ENCODE peak calls at places on chromosomes 12 and 14, in nine cellular contexts. F is AG04450, L is lower lobe of right lung, Q is GM20000, B is transverse colon, Y is omental fat pad, C is cardiac muscle cell, K is sigmoid colon, N is stomach. H is an unnamed sample.

GRCh38 chr12:1859643-1860042 is 39.3 kb downstream of the LRTM2 start:
- DNase-seq in Y (no peak), K (no peak), F (no peak), Q (no peak), L (no peak), C (no peak), N (no peak), B (no peak), H (no peak)

GRCh38 chr14:29838752-29839151 is 88.9 kb downstream of the PRKD1 start:
- DNase-seq in K (no peak), F (no peak), B (no peak), N (no peak), L (no peak), Q (no peak), Y (no peak), C (no peak), H (no peak)

GRCh38 chr12:59425798-59426197 is 170.0 kb upstream of the SLC16A7 start:
- DNase-seq in N (no peak), K (no peak), Y (no peak), C (no peak), L (no peak), B (no peak), F (no peak), Q (no peak), H (no peak)

GRCh38 chr14:25095784-25096390 is 45.9 kb upstream of the STXBP6 start:
- DNase-seq in N (no peak), L (no peak), C (no peak), Y (no peak), B (peak; percentile 30), F (no peak), K (no peak), Q (no peak), H (no peak)

GRCh38 chr14:23559010-23559920 is 3.2 kb downstream of the THTPA start:
- DNase-seq in C (peak; percentile 69), Q (peak; percentile 60), B (peak; percentile 39), L (peak; percentile 74), F (peak; percentile 27), N (peak; percentile 59), Y (peak; percentile 51), K (no peak), H (peak; percentile 63)

GRCh38 chr14:73783107-73783727 is 68.4 kb upstream of the PTGR2 start:
- DNase-seq in K (peak; percentile 64), F (no peak), C (peak; percentile 87), L (no peak), N (no peak), Y (no peak), Q (no peak), B (no peak), H (no peak)

GRCh38 chr12:76018111-76018510 is 13.5 kb downstream of the PHLDA1 start:
- DNase-seq in Y (no peak), L (no peak), K (no peak), N (no peak), B (no peak), Q (no peak), F (no peak), C (peak; percentile 93), H (no peak)

GRCh38 chr12:14367097-14367661 is 1.7 kb downstream of the ATF7IP start:
- DNase-seq in B (no peak), Q (peak; percentile 58), N (no peak), C (peak; percentile 10), K (no peak), Y (no peak), L (no peak), F (no peak), H (peak; percentile 59)

GRCh38 chr12:104680506-104680905 is 223.8 kb downstream of the CHST11 start:
- DNase-seq in Y (no peak), L (no peak), F (no peak), K (no peak), C (no peak), Q (no peak), B (no peak), N (no peak), H (no peak)

GRCh38 chr12:38875571-38876228 is 29.7 kb downstream of the CPNE8 start:
- DNase-seq in F (no peak), K (no peak), C (no peak), Y (no peak), B (no peak), Q (no peak), L (no peak), N (no peak), H (no peak)

GRCh38 chr12:27140478-27140969 is 58.1 kb upstream of the C12orf71 start:
- DNase-seq in N (no peak), K (no peak), Q (no peak), F (no peak), L (no peak), B (no peak), C (no peak), Y (no peak), H (no peak)

GRCh38 chr14:22898302-22898894 is 15.4 kb downstream of the REM2 start:
- DNase-seq in F (peak; percentile 38), K (no peak), C (no peak), B (no peak), L (no peak), N (no peak), Y (no peak), Q (no peak), H (no peak)

GRCh38 chr12:106282457-106283097 is 20.0 kb upstream of the TCP11L2 start:
- DNase-seq in B (peak; percentile 57), L (peak; percentile 63), N (peak; percentile 62), F (no peak), Q (peak; percentile 61), K (peak; percentile 67), C (peak; percentile 59), Y (no peak), H (peak; percentile 53)

GRCh38 chr12:2057041-2057792 is 4.4 kb downstream of the CACNA1C start:
- DNase-seq in F (no peak), C (peak; percentile 90), K (peak; percentile 90), N (peak; percentile 60), B (peak; percentile 70), Y (no peak), L (peak; percentile 57), Q (peak; percentile 55), H (peak; percentile 54)

GRCh38 chr14:96085369-96085768 is 46.2 kb downstream of the C14orf132 start:
- DNase-seq in F (no peak), L (no peak), N (no peak), K (peak; percentile 13), C (no peak), B (no peak), Y (no peak), Q (no peak), H (no peak)

GRCh38 chr14:34593740-34594375 is 36.1 kb downstream of the SNX6 start:
- DNase-seq in F (no peak), L (no peak), Q (no peak), C (no peak), K (no peak), Y (no peak), B (no peak), N (no peak), H (no peak)

GRCh38 chr12:106205208-106206069 is 42.4 kb downstream of the CKAP4 start:
- DNase-seq in N (no peak), C (no peak), L (no peak), K (no peak), Y (no peak), F (no peak), Q (no peak), B (no peak), H (no peak)

GRCh38 chr12:117854339-117855012 is 114.3 kb downstream of the KSR2 start:
- DNase-seq in N (peak; percentile 62), C (peak; percentile 63), F (no peak), B (peak; percentile 51), Q (peak; percentile 49), Y (no peak), K (no peak), L (no peak), H (peak; percentile 67)

GRCh38 chr12:41943671-41944070 is 201.0 kb downstream of the GXYLT1 start:
- DNase-seq in Q (no peak), K (no peak), Y (no peak), N (peak; percentile 80), L (no peak), B (no peak), C (no peak), F (no peak), H (no peak)

DNA sequence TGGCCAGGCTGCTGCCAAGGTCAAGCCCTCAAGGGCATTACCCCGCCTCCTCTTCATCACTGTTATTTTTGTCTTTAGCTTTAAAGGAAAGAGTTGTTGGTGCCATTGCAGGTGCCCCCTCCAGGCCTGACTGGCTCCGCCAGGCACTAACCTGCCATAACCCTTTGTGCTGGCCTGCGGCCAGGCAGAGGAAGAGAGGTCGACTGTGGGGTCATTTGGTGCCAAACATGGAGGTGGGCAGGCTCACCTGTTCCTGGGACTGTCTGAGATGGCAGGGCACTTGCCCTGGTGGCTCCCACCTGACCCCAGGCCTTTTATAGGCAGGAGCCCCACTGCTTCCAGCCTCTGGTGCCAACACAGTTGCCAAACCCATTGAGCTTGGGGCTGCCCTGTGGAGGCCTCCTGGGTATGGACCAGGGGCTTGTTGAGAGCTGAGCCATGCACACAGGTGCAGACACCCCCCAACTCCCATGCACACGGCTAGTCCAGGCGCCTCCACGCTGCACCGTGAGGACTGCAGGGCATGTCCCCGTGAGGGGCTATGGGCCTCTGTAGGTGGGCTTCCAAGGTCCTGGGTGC is 29.4 kb upstream of the PLD4 start:
- DNase-seq in Y (no peak), K (no peak), F (no peak), N (peak; percentile 42), C (no peak), B (no peak), Q (no peak), L (no peak), H (no peak)
- TF ChIP-seq CTCF in Y (no peak), K (no peak), F (no peak), N (no peak), C (no peak), B (no peak), Q (no peak), L (no peak), H (no peak)

GRCh38 chr14:71932229-71932951 is at the start of gene RGS6:
- DNase-seq in Y (no peak), F (no peak), L (peak; percentile 56), C (peak; percentile 80), B (peak; percentile 12), N (peak; percentile 28), K (no peak), Q (peak; percentile 80), H (peak; percentile 78)
- TF ChIP-seq CTCF in Y (no peak), F (no peak), L (peak; percentile 7), C (no peak), B (no peak), N (no peak), K (no peak), Q (peak; percentile 37), H (peak; percentile 73)

GRCh38 chr12:111870216-111870615 is 28.2 kb downstream of the MAPKAPK5 start:
- DNase-seq in C (no peak), K (no peak), Y (no peak), N (no peak), L (no peak), B (no peak), Q (no peak), F (no peak), H (no peak)
- TF ChIP-seq CTCF in C (no peak), K (no peak), Y (no peak), N (no peak), L (no peak), B (no peak), Q (no peak), F (no peak), H (no peak)

DNA sequence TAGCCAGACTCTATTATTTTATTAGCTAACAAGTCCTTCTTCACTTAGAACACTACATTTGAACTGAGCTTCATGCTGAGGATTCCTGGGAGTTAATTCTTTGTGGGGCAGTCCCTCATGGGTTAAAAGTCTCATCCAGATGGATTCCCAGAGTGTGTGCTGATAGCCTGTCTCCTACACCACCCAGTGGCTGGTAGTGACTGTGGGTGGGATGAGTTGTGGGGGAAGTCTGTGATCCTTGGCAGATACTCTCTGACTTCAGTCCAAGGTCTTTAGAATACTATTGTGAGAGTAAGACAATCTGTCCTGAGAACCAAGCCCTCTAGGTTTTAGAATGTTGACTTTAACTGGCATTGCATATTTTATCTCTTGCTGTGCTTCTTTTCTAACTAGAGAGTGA is 37.2 kb downstream of the AKAP6 start:
- DNase-seq in Q (no peak), N (no peak), B (no peak), F (no peak), K (no peak), C (peak; percentile 18), L (no peak), Y (no peak), H (no peak)
- TF ChIP-seq CTCF in Q (no peak), N (no peak), B (no peak), F (peak; percentile 14), K (no peak), C (no peak), L (no peak), Y (no peak), H (no peak)